ENCODE peak calls at places on chromosome 14, in nine cellular contexts. A is lung; W is astrocyte; S is heart left ventricle; K is CD8-positive, alpha-beta T cell; U is uterus; T is GM23338; J is A673; D is fibroblast of lung. C is an unnamed sample.

GRCh38 chr14:73426877-73427276 is 31.5 kb downstream of the NUMB start:
- DNase-seq in W (peak; percentile 75), J (no peak), D (peak; percentile 83), S (peak; percentile 11), T (no peak), K (no peak), U (no peak), A (no peak), C (no peak)

GRCh38 chr14:75709207-75709812 is 48.3 kb downstream of the TTLL5 start:
- DNase-seq in U (peak; percentile 78), W (peak; percentile 64), J (peak; percentile 80), T (peak; percentile 90), D (peak; percentile 74), A (peak; percentile 67), K (peak; percentile 62), S (peak; percentile 69), C (peak; percentile 40)

GRCh38 chr14:71574976-71575375 is 357.3 kb upstream of the RGS6 start:
- DNase-seq in K (no peak), J (peak; percentile 65), S (no peak), T (peak; percentile 22), W (peak; percentile 92), U (no peak), A (no peak), D (peak; percentile 94), C (no peak)

GRCh38 chr14:68375371-68375770 is 417.5 kb downstream of the ZFP36L1 start:
- DNase-seq in W (no peak), J (no peak), D (no peak), S (no peak), U (no peak), K (no peak), A (no peak), T (no peak), C (no peak)

GRCh38 chr14:50036211-50036610 is 80.2 kb downstream of the VCPKMT start:
- DNase-seq in T (no peak), K (no peak), W (no peak), J (no peak), U (peak; percentile 29), S (no peak), A (no peak), D (no peak), C (no peak)

GRCh38 chr14:91614187-91614586 is 104.1 kb upstream of the PPP4R3A start:
- DNase-seq in T (no peak), A (no peak), W (no peak), J (no peak), S (no peak), U (no peak), D (peak; percentile 13), K (no peak), C (no peak)

GRCh38 chr14:73143003-73143402 is 6.7 kb downstream of the PSEN1 start:
- DNase-seq in U (no peak), T (no peak), D (no peak), J (no peak), A (no peak), K (no peak), S (no peak), W (no peak), C (no peak)

GRCh38 chr14:87014854-87015253 is 978.1 kb downstream of the GALC start:
- DNase-seq in A (no peak), W (no peak), T (peak; percentile 13), S (no peak), K (no peak), U (no peak), D (no peak), J (peak; percentile 32), C (no peak)

GRCh38 chr14:93033983-93034670 is 81.6 kb downstream of the ITPK1 start:
- DNase-seq in U (no peak), K (peak; percentile 70), T (peak; percentile 65), J (peak; percentile 19), A (no peak), W (no peak), D (no peak), S (no peak), C (no peak)

GRCh38 chr14:96040836-96041371 is 1.7 kb downstream of the C14orf132 start:
- DNase-seq in J (no peak), W (peak; percentile 46), T (no peak), S (no peak), D (peak; percentile 49), A (no peak), U (no peak), K (no peak), C (no peak)

GRCh38 chr14:96038920-96039632 is at the start of gene C14orf132:
- DNase-seq in J (peak; percentile 64), W (peak; percentile 24), S (peak; percentile 69), K (no peak), D (peak; percentile 59), U (peak; percentile 84), A (peak; percentile 78), T (peak; percentile 77), C (peak; percentile 29)

GRCh38 chr14:96037891-96038557 is 1.1 kb upstream of the C14orf132 start:
- DNase-seq in J (peak; percentile 24), A (peak; percentile 83), S (peak; percentile 28), W (no peak), D (peak; percentile 50), U (peak; percentile 51), K (no peak), T (peak; percentile 40), C (peak; percentile 60)

GRCh38 chr14:96038558-96038919 is 623 bp upstream of the C14orf132 start:
- DNase-seq in W (no peak), K (no peak), J (peak; percentile 6), D (no peak), U (no peak), T (peak; percentile 46), S (no peak), A (no peak), C (no peak)

DNA sequence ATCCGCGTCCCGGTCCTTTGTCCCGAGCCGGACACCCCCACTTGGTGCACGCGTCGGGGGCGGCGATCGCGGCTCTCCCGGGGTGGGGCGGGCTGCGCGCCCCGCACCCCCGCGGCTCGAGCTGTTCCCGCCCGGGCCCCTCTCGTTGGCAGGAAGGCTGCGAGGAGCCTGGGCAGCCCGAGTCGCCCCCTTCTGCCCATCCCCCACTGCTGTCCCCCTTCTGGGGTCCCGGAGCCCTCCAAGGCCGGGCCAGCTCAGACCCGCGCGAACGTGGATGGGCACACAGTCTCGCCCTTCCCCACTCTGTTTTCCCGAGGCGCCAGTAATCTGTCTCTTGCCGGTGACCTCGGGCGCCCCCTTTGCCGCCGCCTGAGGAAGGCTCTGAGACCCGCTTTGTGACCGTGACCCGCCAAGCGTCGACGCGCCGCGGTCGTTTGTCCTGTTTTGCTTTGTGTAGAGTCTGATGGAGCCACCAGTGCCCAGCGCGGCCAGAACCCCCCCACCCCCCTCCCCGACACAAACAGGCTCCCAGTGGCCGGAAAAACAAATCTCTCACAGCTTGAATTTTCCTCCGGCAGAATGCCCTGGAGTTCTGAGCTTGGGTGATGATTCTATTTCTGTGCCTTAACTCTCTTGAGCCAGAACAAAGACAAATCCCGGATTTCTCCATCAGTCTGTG is 610 bp downstream of the C14orf132 start:
- DNase-seq in W (peak; percentile 14), U (peak; percentile 37), S (peak; percentile 15), J (peak; percentile 7), T (peak; percentile 72), D (peak; percentile 27), A (no peak), K (no peak), C (no peak)
- TF ChIP-seq CTCF in W (no peak), U (peak; percentile 15), S (no peak), J (peak; percentile 27), T (peak; percentile 29), D (peak; percentile 6), A (no peak), K (no peak), C (no peak)

DNA sequence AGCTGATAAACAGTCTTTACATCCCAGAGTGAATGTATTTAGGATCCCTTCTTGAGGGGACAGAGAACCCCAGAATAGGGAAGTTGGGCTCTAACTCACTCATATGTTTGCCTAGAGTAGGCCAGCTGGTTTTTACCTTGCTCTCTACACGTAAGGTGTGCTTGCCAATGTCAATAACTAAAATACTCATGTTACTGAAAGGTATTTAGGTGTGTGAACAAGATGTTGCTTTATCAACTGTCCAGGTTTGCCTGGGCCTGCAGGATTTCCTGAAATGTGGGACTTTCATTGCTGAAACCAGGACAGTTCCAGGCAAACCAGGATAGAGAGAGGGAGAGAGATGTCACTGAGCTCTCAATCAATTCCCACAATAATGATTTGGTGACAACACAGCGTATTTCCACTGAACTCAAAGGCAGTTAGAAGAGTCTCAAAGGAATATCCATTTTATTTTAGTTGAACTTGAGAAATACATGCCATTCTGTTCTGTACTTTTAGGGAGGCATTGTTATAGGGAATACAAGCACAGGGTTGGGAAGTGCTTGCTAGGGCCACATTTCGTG is 171.7 kb downstream of the NRXN3 start:
- DNase-seq in K (no peak), A (no peak), T (no peak), W (no peak), D (no peak), S (no peak), J (no peak), U (no peak), C (no peak)
- H3K4me1 ChIP-seq in K (no peaks in the 10 kb centered on the region), A (no peaks in the 10 kb centered on the region), T (peaks cover 5% of the 10 kb centered on the region), W (no peaks in the 10 kb centered on the region), D (no peaks in the 10 kb centered on the region), S (no peaks in the 10 kb centered on the region), J (no peaks in the 10 kb centered on the region), U (no peaks in the 10 kb centered on the region), C (no peaks in the 10 kb centered on the region)

GRCh38 chr14:35383569-35384385 is 20.8 kb downstream of the NFKBIA start:
- DNase-seq in S (no peak), J (no peak), U (no peak), D (no peak), T (no peak), A (no peak), K (no peak), W (no peak), C (no peak)

GRCh38 chr14:35386673-35387125 is 17.9 kb downstream of the NFKBIA start:
- DNase-seq in K (no peak), J (peak; percentile 87), S (no peak), W (no peak), D (no peak), T (no peak), U (no peak), A (no peak), C (no peak)

GRCh38 chr14:35385042-35385839 is 19.3 kb downstream of the NFKBIA start:
- DNase-seq in A (peak; percentile 57), T (no peak), W (peak; percentile 91), K (no peak), U (peak; percentile 90), D (peak; percentile 92), J (peak; percentile 93), S (peak; percentile 85), C (no peak)

GRCh38 chr14:35387209-35387608 is 17.3 kb downstream of the NFKBIA start:
- DNase-seq in T (no peak), U (no peak), S (no peak), D (no peak), K (no peak), W (no peak), A (no peak), J (no peak), C (no peak)

GRCh38 chr14:35384386-35385041 is 20.0 kb downstream of the NFKBIA start:
- DNase-seq in D (peak; percentile 96), T (no peak), K (no peak), A (no peak), S (peak; percentile 52), J (no peak), W (peak; percentile 95), U (peak; percentile 82), C (no peak)
- TF ChIP-seq CTCF in D (no peak), T (no peak), K (no peak), A (no peak), S (peak; percentile 53), J (no peak), W (no peak), U (peak; percentile 23), C (no peak)

DNA sequence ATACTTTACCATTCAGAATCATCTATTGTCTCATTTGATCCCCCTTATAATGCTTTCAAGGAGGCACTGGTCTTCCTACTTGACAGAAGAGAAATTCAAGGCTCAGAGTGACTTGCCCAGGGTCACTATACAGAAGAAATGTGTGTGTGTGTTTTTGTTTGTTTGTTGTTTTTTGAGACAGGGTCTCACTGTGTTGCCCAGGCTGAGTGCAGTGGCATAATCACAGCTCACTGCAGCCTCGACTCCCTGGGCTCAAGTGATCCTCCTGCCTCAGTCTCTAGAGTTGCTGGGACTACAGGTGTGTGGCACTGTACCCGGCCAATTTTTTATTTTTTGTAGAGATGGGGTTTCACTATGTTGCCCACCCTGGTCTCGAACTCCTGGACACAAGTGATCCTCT is 22.9 kb downstream of the IRF2BPL start:
- DNase-seq in D (no peak), S (no peak), W (no peak), K (no peak), U (no peak), T (no peak), J (no peak), A (no peak), C (no peak)
- H3K4me1 ChIP-seq in D (no peaks in the 10 kb centered on the region), S (peaks cover 20% of the 10 kb centered on the region), W (peaks cover 7% of the 10 kb centered on the region), K (no peaks in the 10 kb centered on the region), U (peaks cover 5% of the 10 kb centered on the region), T (peaks cover 49% of the 10 kb centered on the region), J (peaks cover 8% of the 10 kb centered on the region), A (no peaks in the 10 kb centered on the region), C (peaks cover 13% of the 10 kb centered on the region)

C was measured in thoracic aorta.